ENCODE peak calls at places on chromosomes 4 and X, in eight cellular contexts. Q, I, R, Y, J, G, A and V are unnamed samples.
A peak's percentile ranks its signal among the peaks of the same experiment; 100 is the strongest.

GRCh38 chrX:132833373-132833772 is 125.1 kb downstream of the HS6ST2 start:
- DNase-seq in Y (no peak), I (no peak), Q (no peak), J (peak; percentile 6), R (no peak), G (no peak), A (no peak), V (no peak)

GRCh38 chr4:71338846-71339593 is at the start of gene SLC4A4:
- DNase-seq in R (peak; percentile 0), Q (no peak), Y (no peak), I (no peak), G (no peak), J (no peak), A (no peak), V (no peak)

GRCh38 chrX:18210470-18210869 is 10.2 kb downstream of the BEND2 start:
- DNase-seq in Q (no peak), A (no peak), I (no peak), Y (no peak), R (peak; percentile 34), G (no peak), J (no peak), V (no peak)

GRCh38 chrX:69107231-69107739 is 58.0 kb downstream of the PJA1 start:
- DNase-seq in Y (peak; percentile 44), J (no peak), Q (no peak), I (no peak), A (no peak), R (no peak), G (no peak), V (no peak)

GRCh38 chr4:55214172-55214571 is 88.8 kb upstream of the KDR start:
- DNase-seq in R (no peak), Q (no peak), I (no peak), A (no peak), J (peak; percentile 76), Y (no peak), G (no peak), V (no peak)

GRCh38 chrX:48531359-48531954 is 8.1 kb upstream of the TBC1D25 start:
- DNase-seq in G (no peak), Q (no peak), Y (no peak), I (no peak), J (no peak), A (no peak), R (peak; percentile 70), V (no peak)

GRCh38 chrX:4675686-4676300 is 962.3 kb upstream of the PRKX start:
- DNase-seq in I (no peak), R (no peak), G (no peak), Q (no peak), A (no peak), Y (no peak), J (no peak), V (no peak)

GRCh38 chrX:71637848-71638247 is 19.5 kb upstream of the CXCR3 start:
- DNase-seq in J (peak; percentile 72), A (no peak), G (no peak), Q (no peak), R (no peak), Y (no peak), I (no peak), V (no peak)

GRCh38 chr4:57981123-57981522 is 870.9 kb upstream of the IGFBP7 start:
- DNase-seq in I (no peak), A (no peak), J (no peak), Y (no peak), Q (no peak), R (no peak), G (no peak), V (no peak)

GRCh38 chrX:110204986-110205385 is 112.9 kb downstream of the AMMECR1 start:
- DNase-seq in A (no peak), G (no peak), Q (no peak), R (no peak), J (no peak), Y (no peak), I (no peak), V (no peak)

GRCh38 chr4:137359691-137360315 is 172.5 kb downstream of the PCDH18 start:
- DNase-seq in Q (no peak), Y (no peak), A (no peak), J (no peak), R (no peak), G (no peak), I (no peak), V (no peak)

GRCh38 chrX:55357236-55357635 is 92.5 kb upstream of the PAGE3 start:
- DNase-seq in R (no peak), A (no peak), G (no peak), I (no peak), Q (no peak), J (no peak), Y (no peak), V (no peak)

GRCh38 chr4:126682250-126682649 is 950.5 kb upstream of the INTU start:
- DNase-seq in R (no peak), G (no peak), A (no peak), Q (no peak), I (no peak), J (no peak), Y (no peak), V (no peak)

GRCh38 chr4:186669159-186669720 is 54.4 kb downstream of the FAT1 start:
- DNase-seq in G (no peak), R (peak; percentile 38), A (no peak), Q (no peak), J (peak; percentile 27), I (no peak), Y (no peak), V (no peak)

GRCh38 chr4:76562161-76562560 is 127.1 kb downstream of the SHROOM3 start:
- DNase-seq in I (no peak), Y (no peak), A (no peak), Q (no peak), J (no peak), G (no peak), R (no peak), V (no peak)

GRCh38 chr4:48815483-48815882 is 15.4 kb upstream of the OCIAD1 start:
- DNase-seq in J (no peak), A (no peak), R (no peak), G (no peak), I (no peak), Y (no peak), Q (no peak), V (no peak)

GRCh38 chr4:151850751-151851150 is 89.9 kb upstream of the GATB start:
- DNase-seq in R (no peak), A (no peak), J (no peak), G (no peak), Y (no peak), I (no peak), Q (no peak), V (no peak)

GRCh38 chrX:45751156-45751555 is 550.5 kb upstream of the DIPK2B start:
- DNase-seq in Y (no peak), Q (no peak), G (no peak), J (peak; percentile 1), R (no peak), I (no peak), A (no peak), V (no peak)

DNA sequence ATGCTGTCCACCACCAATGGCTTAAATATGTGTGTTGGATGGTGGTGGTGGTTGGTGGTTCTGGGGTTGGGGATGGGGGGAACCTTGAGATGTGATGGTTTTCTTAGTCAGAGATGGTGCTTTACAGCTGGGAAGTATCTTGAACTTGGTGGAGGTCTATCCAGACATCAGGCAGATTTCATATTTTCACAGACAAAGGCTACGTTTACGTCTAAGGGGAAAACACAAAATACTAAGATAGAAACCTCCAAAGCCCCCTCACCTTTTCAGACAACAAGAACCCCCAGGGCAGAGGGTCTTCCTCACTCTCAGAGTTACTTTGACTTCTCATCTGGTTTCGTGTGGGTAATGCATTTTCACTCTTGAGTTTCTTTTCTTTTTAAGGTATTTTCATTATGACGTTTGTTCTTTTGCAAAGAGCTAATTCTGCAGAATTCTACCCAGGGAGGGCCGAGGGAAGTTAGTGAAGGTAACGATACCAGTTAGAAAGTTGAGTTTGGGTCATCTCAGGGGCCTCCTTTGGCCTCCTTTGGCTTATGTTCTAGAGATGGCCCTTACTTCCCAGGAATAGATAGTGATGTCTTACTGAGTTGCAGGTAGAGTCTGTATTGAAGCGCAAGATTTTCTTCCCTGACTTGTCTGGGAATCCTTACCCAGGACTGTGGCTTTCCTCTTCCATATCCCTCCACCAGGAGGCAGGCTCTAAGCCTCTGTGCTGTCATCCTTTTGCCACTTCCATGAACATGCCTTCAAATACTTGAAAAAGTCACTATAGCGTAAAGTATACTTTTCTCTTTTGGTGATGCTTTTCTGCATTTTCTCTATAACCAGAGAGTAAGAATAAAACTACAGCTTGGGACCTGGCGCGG is 31.9 kb downstream of the RHOH start:
- DNase-seq in J (no peak), Y (no peak), R (peak; percentile 38), I (no peak), G (no peak), Q (no peak), A (no peak), V (no peak)
- H3K27ac ChIP-seq in J (no peak overlapping the region), Y (no peak overlapping the region), R (no peak overlapping the region), I (no peak overlapping the region), G (no peak overlapping the region), Q (no peak overlapping the region), A (no peak overlapping the region), V (no peak overlapping the region)

GRCh38 chr4:41143721-41144379 is 70.5 kb downstream of the APBB2 start:
- DNase-seq in J (peak; percentile 47), G (no peak), I (no peak), R (no peak), Y (no peak), A (no peak), Q (no peak), V (no peak)
- H3K27ac ChIP-seq in J (peak overlapping the region; percentile 87), G (peak overlapping the region; percentile 42), I (peak overlapping the region; percentile 78), R (peak overlapping the region; percentile 67), Y (peak overlapping the region; percentile 92), A (peak overlapping the region; percentile 94), Q (peak overlapping the region; percentile 59), V (peak overlapping the region; percentile 97)

DNA sequence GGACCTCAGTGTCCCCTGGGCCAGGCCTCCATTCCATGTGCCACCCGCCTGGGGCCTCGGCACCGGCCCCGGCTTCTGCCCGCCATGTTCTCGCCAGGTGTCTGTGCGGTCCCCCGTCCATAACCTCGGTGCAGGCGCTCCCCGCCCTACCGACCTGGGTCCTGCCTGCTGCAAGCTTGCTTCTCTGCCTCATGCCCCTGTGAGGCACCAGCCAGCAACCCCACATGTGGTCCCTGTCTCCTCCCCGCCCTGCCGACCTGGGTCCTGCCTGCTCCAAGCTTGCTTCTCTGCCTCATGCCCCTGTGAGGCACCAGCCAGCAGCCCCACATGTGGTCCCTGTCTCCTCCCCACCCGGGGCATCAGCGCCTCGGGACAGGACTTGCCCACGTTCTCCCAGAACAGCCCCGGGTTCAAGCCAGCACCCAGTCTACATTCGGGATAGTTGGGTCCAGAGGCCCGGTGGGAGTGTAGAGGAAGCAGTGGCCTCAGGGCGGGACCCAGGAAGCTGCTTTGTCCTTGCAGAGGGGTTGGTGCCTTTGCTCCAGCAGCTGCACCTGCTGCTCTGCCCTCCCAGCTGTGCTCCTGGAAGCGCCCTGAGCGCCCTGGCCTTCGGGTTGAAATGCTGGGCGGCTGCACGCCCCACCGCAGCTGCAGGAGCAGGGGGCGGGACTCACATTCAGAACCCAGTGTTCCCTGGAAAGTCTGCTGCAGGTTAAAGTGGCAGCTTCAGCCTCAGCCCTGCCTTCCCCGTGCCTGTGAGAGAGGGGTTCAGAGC is 20.1 kb upstream of the UVSSA start:
- DNase-seq in Q (no peak), A (no peak), I (no peak), R (no peak), Y (no peak), J (no peak), G (no peak), V (no peak)
- H3K27ac ChIP-seq in Q (no peak overlapping the region), A (no peak overlapping the region), I (no peak overlapping the region), R (no peak overlapping the region), Y (no peak overlapping the region), J (no peak overlapping the region), G (no peak overlapping the region), V (no peak overlapping the region)

DNA sequence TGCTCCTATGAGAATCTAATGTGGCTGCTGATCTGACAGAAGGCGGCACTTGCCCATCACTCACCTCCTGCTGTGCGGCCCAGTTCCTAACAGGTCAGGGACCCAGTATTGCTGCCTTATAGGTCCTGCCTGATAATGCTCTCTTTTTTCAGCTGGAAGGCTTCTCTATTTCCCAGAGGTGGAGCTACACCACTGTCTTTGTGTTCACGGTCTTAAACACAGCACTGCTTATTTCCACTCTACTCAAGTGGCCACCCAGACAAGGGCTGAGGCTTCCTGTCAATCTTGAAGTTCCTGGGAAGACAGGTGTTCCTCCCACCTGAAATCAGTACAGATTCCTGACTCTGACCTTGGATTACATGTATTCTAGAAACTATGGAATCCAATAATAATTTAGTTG is 270.6 kb downstream of the NR3C2 start:
- DNase-seq in Q (no peak), J (no peak), I (no peak), A (no peak), R (no peak), G (no peak), Y (no peak), V (no peak)
- H3K27ac ChIP-seq in Q (no peak overlapping the region), J (no peak overlapping the region), I (no peak overlapping the region), A (no peak overlapping the region), R (no peak overlapping the region), G (peak overlapping the region; percentile 72), Y (no peak overlapping the region), V (no peak overlapping the region)